ENCODE peak calls at places on chromosomes 2 and 18, in six cellular contexts. One of them, this sample, is unnamed.
A peak's percentile ranks its signal among the peaks of the same experiment; 100 is the strongest.

GRCh38 chr2:241373449-241373848 is 17.4 kb downstream of the FARP2 start:
- DNase-seq in NT2/D1: no peak
- DNase-seq in NK-92 treated with Interleukin-12 subunit alpha and Interleukin-12 subunit beta, amount 100 ng/mL, for 24 hours: no peak
- DNase-seq in right atrium auricular region: no peak
- DNase-seq in NCI-H2029 treated with DMSO at 0.1 percent for 48 hours: no peak
- DNase-seq in A549: no peak
- DNase-seq in this sample: no peak

GRCh38 chr2:117944816-117945215 is 69.1 kb downstream of the CCDC93 start:
- DNase-seq in NT2/D1: no peak
- DNase-seq in NK-92 treated with Interleukin-12 subunit alpha and Interleukin-12 subunit beta, amount 100 ng/mL, for 24 hours: no peak
- DNase-seq in right atrium auricular region: no peak
- DNase-seq in NCI-H2029 treated with DMSO at 0.1 percent for 48 hours: no peak
- DNase-seq in A549: no peak
- DNase-seq in this sample: no peak

GRCh38 chr2:120472891-120473309 is 127.0 kb downstream of the INHBB start:
- DNase-seq in NT2/D1: no peak
- DNase-seq in NK-92 treated with Interleukin-12 subunit alpha and Interleukin-12 subunit beta, amount 100 ng/mL, for 24 hours: no peak
- DNase-seq in right atrium auricular region: no peak
- DNase-seq in NCI-H2029 treated with DMSO at 0.1 percent for 48 hours: no peak
- DNase-seq in A549: no peak
- DNase-seq in this sample: no peak

GRCh38 chr2:13682878-13683277 is 949.6 kb upstream of the LRATD1 start:
- DNase-seq in NT2/D1: peak; percentile 13
- DNase-seq in NK-92 treated with Interleukin-12 subunit alpha and Interleukin-12 subunit beta, amount 100 ng/mL, for 24 hours: no peak
- DNase-seq in right atrium auricular region: no peak
- DNase-seq in NCI-H2029 treated with DMSO at 0.1 percent for 48 hours: no peak
- DNase-seq in A549: no peak
- DNase-seq in this sample: no peak

GRCh38 chr2:118705032-118705431 is 142.4 kb downstream of the EN1 start:
- DNase-seq in NT2/D1: no peak
- DNase-seq in NK-92 treated with Interleukin-12 subunit alpha and Interleukin-12 subunit beta, amount 100 ng/mL, for 24 hours: no peak
- DNase-seq in right atrium auricular region: peak; percentile 2
- DNase-seq in NCI-H2029 treated with DMSO at 0.1 percent for 48 hours: no peak
- DNase-seq in A549: no peak
- DNase-seq in this sample: no peak

GRCh38 chr2:190205643-190206042 is 114.0 kb downstream of the HIBCH start:
- DNase-seq in NT2/D1: no peak
- DNase-seq in NK-92 treated with Interleukin-12 subunit alpha and Interleukin-12 subunit beta, amount 100 ng/mL, for 24 hours: no peak
- DNase-seq in right atrium auricular region: no peak
- DNase-seq in NCI-H2029 treated with DMSO at 0.1 percent for 48 hours: no peak
- DNase-seq in A549: no peak
- DNase-seq in this sample: no peak

GRCh38 chr2:65486802-65487201 is 54.4 kb upstream of the SPRED2 start:
- DNase-seq in NT2/D1: no peak
- DNase-seq in NK-92 treated with Interleukin-12 subunit alpha and Interleukin-12 subunit beta, amount 100 ng/mL, for 24 hours: no peak
- DNase-seq in right atrium auricular region: no peak
- DNase-seq in NCI-H2029 treated with DMSO at 0.1 percent for 48 hours: no peak
- DNase-seq in A549: no peak
- DNase-seq in this sample: no peak

GRCh38 chr2:227460079-227460485 is 11.9 kb upstream of the AGFG1 start:
- DNase-seq in NT2/D1: no peak
- DNase-seq in NK-92 treated with Interleukin-12 subunit alpha and Interleukin-12 subunit beta, amount 100 ng/mL, for 24 hours: peak; percentile 65
- DNase-seq in right atrium auricular region: no peak
- DNase-seq in NCI-H2029 treated with DMSO at 0.1 percent for 48 hours: no peak
- DNase-seq in A549: no peak
- DNase-seq in this sample: no peak

GRCh38 chr2:130336877-130337734 is 5.6 kb upstream of the IMP4 start:
- DNase-seq in NT2/D1: peak; percentile 67
- DNase-seq in NK-92 treated with Interleukin-12 subunit alpha and Interleukin-12 subunit beta, amount 100 ng/mL, for 24 hours: no peak
- DNase-seq in right atrium auricular region: peak; percentile 90
- DNase-seq in NCI-H2029 treated with DMSO at 0.1 percent for 48 hours: peak; percentile 48
- DNase-seq in A549: peak; percentile 90
- DNase-seq in this sample: no peak

GRCh38 chr2:175003875-175004729 is 1.1 kb downstream of the CHN1 start:
- DNase-seq in NT2/D1: peak; percentile 40
- DNase-seq in NK-92 treated with Interleukin-12 subunit alpha and Interleukin-12 subunit beta, amount 100 ng/mL, for 24 hours: no peak
- DNase-seq in right atrium auricular region: no peak
- DNase-seq in NCI-H2029 treated with DMSO at 0.1 percent for 48 hours: no peak
- DNase-seq in A549: peak; percentile 41
- DNase-seq in this sample: peak; percentile 74

GRCh38 chr2:149799296-149799695 is 211.7 kb upstream of the MMADHC start:
- DNase-seq in NT2/D1: no peak
- DNase-seq in NK-92 treated with Interleukin-12 subunit alpha and Interleukin-12 subunit beta, amount 100 ng/mL, for 24 hours: no peak
- DNase-seq in right atrium auricular region: no peak
- DNase-seq in NCI-H2029 treated with DMSO at 0.1 percent for 48 hours: no peak
- DNase-seq in A549: no peak
- DNase-seq in this sample: no peak

GRCh38 chr18:61765097-61765496 is 127.7 kb downstream of the RNF152 start:
- DNase-seq in NT2/D1: peak; percentile 5
- DNase-seq in NK-92 treated with Interleukin-12 subunit alpha and Interleukin-12 subunit beta, amount 100 ng/mL, for 24 hours: no peak
- DNase-seq in right atrium auricular region: no peak
- DNase-seq in NCI-H2029 treated with DMSO at 0.1 percent for 48 hours: no peak
- DNase-seq in A549: no peak
- DNase-seq in this sample: no peak

GRCh38 chr2:28267282-28267681 is 125.4 kb upstream of the FOSL2 start:
- DNase-seq in NT2/D1: no peak
- DNase-seq in NK-92 treated with Interleukin-12 subunit alpha and Interleukin-12 subunit beta, amount 100 ng/mL, for 24 hours: no peak
- DNase-seq in right atrium auricular region: no peak
- DNase-seq in NCI-H2029 treated with DMSO at 0.1 percent for 48 hours: no peak
- DNase-seq in A549: no peak
- DNase-seq in this sample: no peak

GRCh38 chr18:10057808-10058791 is 144.3 kb downstream of the VAPA start:
- DNase-seq in NT2/D1: no peak
- DNase-seq in NK-92 treated with Interleukin-12 subunit alpha and Interleukin-12 subunit beta, amount 100 ng/mL, for 24 hours: no peak
- DNase-seq in right atrium auricular region: no peak
- DNase-seq in NCI-H2029 treated with DMSO at 0.1 percent for 48 hours: no peak
- DNase-seq in A549: no peak
- DNase-seq in this sample: no peak

GRCh38 chr18:44712025-44712424 is 31.3 kb downstream of the SETBP1 start:
- DNase-seq in NT2/D1: no peak
- DNase-seq in NK-92 treated with Interleukin-12 subunit alpha and Interleukin-12 subunit beta, amount 100 ng/mL, for 24 hours: no peak
- DNase-seq in right atrium auricular region: no peak
- DNase-seq in NCI-H2029 treated with DMSO at 0.1 percent for 48 hours: no peak
- DNase-seq in A549: no peak
- DNase-seq in this sample: no peak

GRCh38 chr2:136310005-136310495 is 192.1 kb upstream of the CXCR4 start:
- DNase-seq in NT2/D1: no peak
- DNase-seq in NK-92 treated with Interleukin-12 subunit alpha and Interleukin-12 subunit beta, amount 100 ng/mL, for 24 hours: no peak
- DNase-seq in right atrium auricular region: no peak
- DNase-seq in NCI-H2029 treated with DMSO at 0.1 percent for 48 hours: no peak
- DNase-seq in A549: peak; percentile 8
- DNase-seq in this sample: no peak

GRCh38 chr2:193462411-193462810 is 1267.7 kb upstream of the TMEFF2 start:
- DNase-seq in NT2/D1: no peak
- DNase-seq in NK-92 treated with Interleukin-12 subunit alpha and Interleukin-12 subunit beta, amount 100 ng/mL, for 24 hours: no peak
- DNase-seq in right atrium auricular region: no peak
- DNase-seq in NCI-H2029 treated with DMSO at 0.1 percent for 48 hours: no peak
- DNase-seq in A549: no peak
- DNase-seq in this sample: no peak

GRCh38 chr2:237207641-237208040 is 122.0 kb downstream of the COPS8 start:
- DNase-seq in NT2/D1: no peak
- DNase-seq in NK-92 treated with Interleukin-12 subunit alpha and Interleukin-12 subunit beta, amount 100 ng/mL, for 24 hours: no peak
- DNase-seq in right atrium auricular region: peak; percentile 97
- DNase-seq in NCI-H2029 treated with DMSO at 0.1 percent for 48 hours: no peak
- DNase-seq in A549: no peak
- DNase-seq in this sample: no peak

GRCh38 chr18:61892683-61893303 is at the start of gene RNF152:
- DNase-seq in NT2/D1: no peak
- DNase-seq in NK-92 treated with Interleukin-12 subunit alpha and Interleukin-12 subunit beta, amount 100 ng/mL, for 24 hours: no peak
- DNase-seq in right atrium auricular region: no peak
- DNase-seq in NCI-H2029 treated with DMSO at 0.1 percent for 48 hours: no peak
- DNase-seq in A549: peak; percentile 0
- DNase-seq in this sample: peak; percentile 28